ENCODE peak calls at places on chromosomes 12 and 14, in ten cellular contexts. One of them, this sample, is unnamed.

GRCh38 chr12:104526320-104526719 is 69.6 kb downstream of the CHST11 start:
- DNase-seq in endodermal cell: peak; percentile 98
- DNase-seq in hepatocyte: no peak
- DNase-seq in endothelial cell of umbilical vein: no peak
- DNase-seq in GM23248: no peak
- DNase-seq in cardiac muscle cell: no peak
- DNase-seq in body of pancreas: no peak
- DNase-seq in adipocyte: no peak
- DNase-seq in esophagus squamous epithelium: no peak
- DNase-seq in DND-41: no peak
- DNase-seq in this sample: peak; percentile 51

GRCh38 chr12:4703676-4704075 is 16.5 kb upstream of the GALNT8 start:
- DNase-seq in endodermal cell: no peak
- DNase-seq in hepatocyte: no peak
- DNase-seq in endothelial cell of umbilical vein: no peak
- DNase-seq in GM23248: no peak
- DNase-seq in cardiac muscle cell: no peak
- DNase-seq in body of pancreas: no peak
- DNase-seq in adipocyte: no peak
- DNase-seq in esophagus squamous epithelium: no peak
- DNase-seq in DND-41: no peak
- DNase-seq in this sample: no peak

GRCh38 chr12:52350021-52350620 is 17.2 kb downstream of the KRT85 start:
- DNase-seq in endodermal cell: peak; percentile 44
- DNase-seq in hepatocyte: no peak
- DNase-seq in endothelial cell of umbilical vein: no peak
- DNase-seq in GM23248: no peak
- DNase-seq in cardiac muscle cell: no peak
- DNase-seq in body of pancreas: no peak
- DNase-seq in adipocyte: no peak
- DNase-seq in esophagus squamous epithelium: no peak
- DNase-seq in DND-41: no peak
- DNase-seq in this sample: no peak

GRCh38 chr12:64080319-64081008 is 141.6 kb downstream of the KICS2 start:
- DNase-seq in endodermal cell: no peak
- DNase-seq in hepatocyte: peak; percentile 41
- DNase-seq in endothelial cell of umbilical vein: no peak
- DNase-seq in GM23248: no peak
- DNase-seq in cardiac muscle cell: peak; percentile 26
- DNase-seq in body of pancreas: peak; percentile 65
- DNase-seq in adipocyte: no peak
- DNase-seq in esophagus squamous epithelium: no peak
- DNase-seq in DND-41: no peak
- DNase-seq in this sample: no peak

GRCh38 chr12:48788852-48789775 is at the start of gene ADCY6:
- DNase-seq in endodermal cell: peak; percentile 96
- DNase-seq in hepatocyte: peak; percentile 91
- DNase-seq in endothelial cell of umbilical vein: peak; percentile 79
- DNase-seq in GM23248: peak; percentile 73
- DNase-seq in cardiac muscle cell: peak; percentile 78
- DNase-seq in body of pancreas: peak; percentile 89
- DNase-seq in adipocyte: peak; percentile 91
- DNase-seq in esophagus squamous epithelium: no peak
- DNase-seq in DND-41: no peak
- DNase-seq in this sample: peak; percentile 96

GRCh38 chr12:43436597-43436996 is 115.4 kb downstream of the ADAMTS20 start:
- DNase-seq in endodermal cell: no peak
- DNase-seq in hepatocyte: no peak
- DNase-seq in endothelial cell of umbilical vein: no peak
- DNase-seq in GM23248: no peak
- DNase-seq in cardiac muscle cell: no peak
- DNase-seq in body of pancreas: no peak
- DNase-seq in adipocyte: no peak
- DNase-seq in esophagus squamous epithelium: no peak
- DNase-seq in DND-41: no peak
- DNase-seq in this sample: no peak

GRCh38 chr14:70097576-70098256 is 91.0 kb downstream of the SLC8A3 start:
- DNase-seq in endodermal cell: no peak
- DNase-seq in hepatocyte: no peak
- DNase-seq in endothelial cell of umbilical vein: no peak
- DNase-seq in GM23248: no peak
- DNase-seq in cardiac muscle cell: no peak
- DNase-seq in body of pancreas: no peak
- DNase-seq in adipocyte: no peak
- DNase-seq in esophagus squamous epithelium: no peak
- DNase-seq in DND-41: no peak
- DNase-seq in this sample: no peak

GRCh38 chr12:57744194-57744776 is 554 bp upstream of the TSPAN31 start:
- DNase-seq in endodermal cell: no peak
- DNase-seq in hepatocyte: no peak
- DNase-seq in endothelial cell of umbilical vein: no peak
- DNase-seq in GM23248: peak; percentile 83
- DNase-seq in cardiac muscle cell: no peak
- DNase-seq in body of pancreas: peak; percentile 78
- DNase-seq in adipocyte: peak; percentile 93
- DNase-seq in esophagus squamous epithelium: peak; percentile 48
- DNase-seq in DND-41: no peak
- DNase-seq in this sample: no peak

GRCh38 chr14:105102361-105102760 is 37.1 kb upstream of the GPR132 start:
- DNase-seq in endodermal cell: no peak
- DNase-seq in hepatocyte: no peak
- DNase-seq in endothelial cell of umbilical vein: no peak
- DNase-seq in GM23248: no peak
- DNase-seq in cardiac muscle cell: no peak
- DNase-seq in body of pancreas: no peak
- DNase-seq in adipocyte: no peak
- DNase-seq in esophagus squamous epithelium: no peak
- DNase-seq in DND-41: no peak
- DNase-seq in this sample: no peak

GRCh38 chr12:31471823-31472222 is 119.1 kb downstream of the DENND5B start:
- DNase-seq in endodermal cell: no peak
- DNase-seq in hepatocyte: no peak
- DNase-seq in endothelial cell of umbilical vein: no peak
- DNase-seq in GM23248: no peak
- DNase-seq in cardiac muscle cell: no peak
- DNase-seq in body of pancreas: no peak
- DNase-seq in adipocyte: no peak
- DNase-seq in esophagus squamous epithelium: no peak
- DNase-seq in DND-41: peak; percentile 67
- DNase-seq in this sample: no peak

GRCh38 chr12:53825246-53826081 is 73.7 kb upstream of the CISTR start:
- DNase-seq in endodermal cell: no peak
- DNase-seq in hepatocyte: peak; percentile 61
- DNase-seq in endothelial cell of umbilical vein: no peak
- DNase-seq in GM23248: peak; percentile 25
- DNase-seq in cardiac muscle cell: no peak
- DNase-seq in body of pancreas: peak; percentile 15
- DNase-seq in adipocyte: peak; percentile 7
- DNase-seq in esophagus squamous epithelium: no peak
- DNase-seq in DND-41: no peak
- DNase-seq in this sample: no peak

GRCh38 chr14:35808076-35808657 is 928 bp downstream of the RALGAPA1 start:
- DNase-seq in endodermal cell: peak; percentile 68
- DNase-seq in hepatocyte: peak; percentile 45
- DNase-seq in endothelial cell of umbilical vein: peak; percentile 65
- DNase-seq in GM23248: peak; percentile 69
- DNase-seq in cardiac muscle cell: no peak
- DNase-seq in body of pancreas: peak; percentile 31
- DNase-seq in adipocyte: peak; percentile 74
- DNase-seq in esophagus squamous epithelium: no peak
- DNase-seq in DND-41: peak; percentile 33
- DNase-seq in this sample: peak; percentile 51

GRCh38 chr14:35807131-35807961 is 1.7 kb downstream of the RALGAPA1 start:
- DNase-seq in endodermal cell: no peak
- DNase-seq in hepatocyte: no peak
- DNase-seq in endothelial cell of umbilical vein: no peak
- DNase-seq in GM23248: peak; percentile 4
- DNase-seq in cardiac muscle cell: no peak
- DNase-seq in body of pancreas: no peak
- DNase-seq in adipocyte: peak; percentile 14
- DNase-seq in esophagus squamous epithelium: no peak
- DNase-seq in DND-41: no peak
- DNase-seq in this sample: no peak

GRCh38 chr12:118094039-118094438 is 9.8 kb downstream of the VSIG10 start:
- DNase-seq in endodermal cell: no peak
- DNase-seq in hepatocyte: no peak
- DNase-seq in endothelial cell of umbilical vein: no peak
- DNase-seq in GM23248: no peak
- DNase-seq in cardiac muscle cell: no peak
- DNase-seq in body of pancreas: no peak
- DNase-seq in adipocyte: no peak
- DNase-seq in esophagus squamous epithelium: no peak
- DNase-seq in DND-41: no peak
- DNase-seq in this sample: no peak

GRCh38 chr14:51472881-51473280 is 178.8 kb upstream of the FRMD6 start:
- DNase-seq in endodermal cell: no peak
- DNase-seq in hepatocyte: peak; percentile 11
- DNase-seq in endothelial cell of umbilical vein: peak; percentile 41
- DNase-seq in GM23248: peak; percentile 20
- DNase-seq in cardiac muscle cell: no peak
- DNase-seq in body of pancreas: peak; percentile 38
- DNase-seq in adipocyte: peak; percentile 53
- DNase-seq in esophagus squamous epithelium: no peak
- DNase-seq in DND-41: no peak
- DNase-seq in this sample: no peak

DNA sequence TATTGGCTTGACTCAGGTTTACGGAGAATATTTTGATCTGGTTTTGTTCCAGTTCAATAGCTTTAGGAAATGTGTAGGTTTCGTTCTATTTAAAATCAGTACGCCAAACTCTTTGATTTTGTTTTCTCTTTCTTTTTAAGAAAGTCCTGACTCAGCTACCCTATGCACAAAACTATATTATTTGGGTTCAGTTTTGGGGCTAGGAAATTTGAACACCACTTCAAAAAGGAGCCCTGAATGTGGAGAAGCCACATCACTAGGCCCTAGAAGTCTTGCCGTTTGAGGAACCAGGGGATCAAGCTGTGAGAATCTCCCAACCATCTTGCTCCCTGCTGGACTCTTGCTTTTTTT is 168.2 kb upstream of the BCL2L14 start:
- DNase-seq in endodermal cell: no peak
- DNase-seq in hepatocyte: no peak
- DNase-seq in endothelial cell of umbilical vein: no peak
- DNase-seq in GM23248: no peak
- DNase-seq in cardiac muscle cell: no peak
- DNase-seq in body of pancreas: no peak
- DNase-seq in adipocyte: no peak
- DNase-seq in esophagus squamous epithelium: no peak
- DNase-seq in DND-41: no peak
- DNase-seq in this sample: no peak
- H3K36me3 ChIP-seq in endodermal cell: no peaks in the 10 kb centered on the region
- H3K36me3 ChIP-seq in hepatocyte: no peaks in the 10 kb centered on the region
- H3K36me3 ChIP-seq in endothelial cell of umbilical vein: no peaks in the 10 kb centered on the region
- H3K36me3 ChIP-seq in GM23248: no peaks in the 10 kb centered on the region
- H3K36me3 ChIP-seq in cardiac muscle cell: no peaks in the 10 kb centered on the region
- H3K36me3 ChIP-seq in body of pancreas: no peaks in the 10 kb centered on the region
- H3K36me3 ChIP-seq in adipocyte: no peaks in the 10 kb centered on the region
- H3K36me3 ChIP-seq in esophagus squamous epithelium: no peaks in the 10 kb centered on the region
- H3K36me3 ChIP-seq in DND-41: no peaks in the 10 kb centered on the region
- H3K36me3 ChIP-seq in this sample: no peaks in the 10 kb centered on the region

GRCh38 chr14:28766505-28767238 is at the start of gene FOXG1:
- DNase-seq in endodermal cell: peak; percentile 89
- DNase-seq in hepatocyte: no peak
- DNase-seq in endothelial cell of umbilical vein: no peak
- DNase-seq in GM23248: peak; percentile 36
- DNase-seq in cardiac muscle cell: peak; percentile 34
- DNase-seq in body of pancreas: no peak
- DNase-seq in adipocyte: no peak
- DNase-seq in esophagus squamous epithelium: no peak
- DNase-seq in DND-41: no peak
- DNase-seq in this sample: peak; percentile 98
- H3K4me3 ChIP-seq in endodermal cell: peak within 1 kb of the TSS; percentile 81
- H3K4me3 ChIP-seq in hepatocyte: peak within 1 kb of the TSS; percentile 16
- H3K4me3 ChIP-seq in endothelial cell of umbilical vein: no peak within 1 kb of the TSS
- H3K4me3 ChIP-seq in GM23248: peak within 1 kb of the TSS; percentile 56
- H3K4me3 ChIP-seq in cardiac muscle cell: peak within 1 kb of the TSS; percentile 28
- H3K4me3 ChIP-seq in body of pancreas: no peak within 1 kb of the TSS
- H3K4me3 ChIP-seq in adipocyte: peak within 1 kb of the TSS; percentile 68
- H3K4me3 ChIP-seq in esophagus squamous epithelium: peak within 1 kb of the TSS; percentile 18
- H3K4me3 ChIP-seq in DND-41: no peak within 1 kb of the TSS
- H3K4me3 ChIP-seq in this sample: peak within 1 kb of the TSS; percentile 36

GRCh38 chr12:66881401-66881800 is 202.5 kb upstream of the GRIP1 start:
- DNase-seq in endodermal cell: no peak
- DNase-seq in hepatocyte: no peak
- DNase-seq in endothelial cell of umbilical vein: no peak
- DNase-seq in GM23248: no peak
- DNase-seq in cardiac muscle cell: no peak
- DNase-seq in body of pancreas: no peak
- DNase-seq in adipocyte: no peak
- DNase-seq in esophagus squamous epithelium: no peak
- DNase-seq in DND-41: no peak
- DNase-seq in this sample: no peak
- H3K27me3 ChIP-seq in endodermal cell: no peaks in the 10 kb centered on the region
- H3K27me3 ChIP-seq in hepatocyte: no peaks in the 10 kb centered on the region
- H3K27me3 ChIP-seq in endothelial cell of umbilical vein: no peaks in the 10 kb centered on the region
- H3K27me3 ChIP-seq in GM23248: no peaks in the 10 kb centered on the region
- H3K27me3 ChIP-seq in cardiac muscle cell: no peaks in the 10 kb centered on the region
- H3K27me3 ChIP-seq in body of pancreas: no peaks in the 10 kb centered on the region
- H3K27me3 ChIP-seq in adipocyte: peaks cover 34% of the 10 kb centered on the region
- H3K27me3 ChIP-seq in esophagus squamous epithelium: no peaks in the 10 kb centered on the region
- H3K27me3 ChIP-seq in DND-41: peaks cover 6% of the 10 kb centered on the region
- H3K27me3 ChIP-seq in this sample: no peaks in the 10 kb centered on the region

DNA sequence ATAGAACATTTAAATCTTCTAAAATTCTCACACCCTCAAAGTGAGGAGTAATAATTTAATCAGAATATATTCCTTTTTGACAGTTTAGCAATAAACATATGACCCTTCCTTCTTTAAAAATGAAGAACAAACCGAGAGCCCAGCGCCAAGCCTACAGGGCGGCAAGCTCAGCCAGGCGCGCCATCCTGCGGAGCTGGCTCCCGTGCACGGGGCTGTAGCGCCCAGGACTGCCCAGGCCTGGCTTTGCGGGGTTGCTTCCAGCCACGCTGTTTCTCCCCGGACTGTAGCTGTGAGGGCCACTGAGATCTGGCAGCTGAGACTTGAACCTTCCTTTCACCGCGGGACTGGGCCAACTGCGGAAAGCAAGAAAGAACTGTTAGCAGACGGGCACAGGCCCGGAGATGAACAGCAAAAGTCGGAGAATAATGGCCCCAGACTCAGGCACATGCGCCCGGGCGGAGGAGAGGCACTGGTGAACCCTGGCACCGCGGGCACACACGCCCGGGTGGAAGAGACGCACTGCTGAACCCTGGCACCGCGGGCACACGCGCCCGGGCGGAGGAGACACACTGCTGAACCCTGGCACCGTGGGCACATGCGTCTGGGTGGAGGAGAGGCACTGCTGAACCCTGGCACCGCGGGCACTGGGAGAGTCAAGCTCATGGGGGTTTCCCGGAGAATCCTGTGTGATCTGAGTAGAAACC is 16.6 kb downstream of the PGAM5 start:
- DNase-seq in endodermal cell: no peak
- DNase-seq in hepatocyte: no peak
- DNase-seq in endothelial cell of umbilical vein: no peak
- DNase-seq in GM23248: no peak
- DNase-seq in cardiac muscle cell: no peak
- DNase-seq in body of pancreas: no peak
- DNase-seq in adipocyte: no peak
- DNase-seq in esophagus squamous epithelium: no peak
- DNase-seq in DND-41: no peak
- DNase-seq in this sample: no peak
- H3K36me3 ChIP-seq in endodermal cell: peaks cover 92% of the 10 kb centered on the region
- H3K36me3 ChIP-seq in hepatocyte: no peaks in the 10 kb centered on the region
- H3K36me3 ChIP-seq in endothelial cell of umbilical vein: peaks cover 45% of the 10 kb centered on the region
- H3K36me3 ChIP-seq in GM23248: peaks cover 64% of the 10 kb centered on the region
- H3K36me3 ChIP-seq in cardiac muscle cell: peaks cover 70% of the 10 kb centered on the region
- H3K36me3 ChIP-seq in body of pancreas: peaks cover 32% of the 10 kb centered on the region
- H3K36me3 ChIP-seq in adipocyte: peaks cover 90% of the 10 kb centered on the region
- H3K36me3 ChIP-seq in esophagus squamous epithelium: peaks cover 98% of the 10 kb centered on the region
- H3K36me3 ChIP-seq in DND-41: peaks cover 91% of the 10 kb centered on the region
- H3K36me3 ChIP-seq in this sample: peaks cover 37% of the 10 kb centered on the region